ENCODE peak calls at places on chromosomes 12 and 14, in ten cellular contexts. R is GM10248, S is cardiac fibroblast, T is astrocyte of the cerebellum, B is fibroblast of pulmonary artery, K is astrocyte of the spinal cord, V is H1, O is osteocyte, A is right lobe of liver, Q is pancreas. P is an unnamed sample.

GRCh38 chr12:87678453-87678852 is 350.7 kb downstream of the C12orf50 start:
- DNase-seq in R (no peak), S (peak; percentile 66), T (no peak), B (peak; percentile 78), K (no peak), V (no peak), O (no peak), A (no peak), Q (no peak), P (no peak)

GRCh38 chr14:45947785-45948184 is 694.8 kb upstream of the MIS18BP1 start:
- DNase-seq in R (no peak), S (no peak), T (no peak), B (no peak), K (no peak), V (no peak), O (no peak), A (no peak), Q (no peak), P (no peak)

GRCh38 chr12:101963703-101964102 is 86.3 kb downstream of the DRAM1 start:
- DNase-seq in R (no peak), S (peak; percentile 12), T (no peak), B (no peak), K (no peak), V (no peak), O (no peak), A (no peak), Q (peak; percentile 66), P (no peak)

GRCh38 chr14:74391479-74391878 is 34.5 kb downstream of the SYNDIG1L start:
- DNase-seq in R (no peak), S (no peak), T (no peak), B (no peak), K (no peak), V (no peak), O (no peak), A (no peak), Q (no peak), P (no peak)

GRCh38 chr14:52272375-52272774 is 4.9 kb downstream of the PTGDR start:
- DNase-seq in R (peak; percentile 45), S (peak; percentile 57), T (no peak), B (peak; percentile 53), K (peak; percentile 14), V (peak; percentile 50), O (no peak), A (no peak), Q (no peak), P (no peak)

GRCh38 chr12:107759410-107759809 is 1.5 kb downstream of the PRDM4 start:
- DNase-seq in R (no peak), S (peak; percentile 63), T (peak; percentile 79), B (peak; percentile 74), K (peak; percentile 89), V (no peak), O (no peak), A (no peak), Q (no peak), P (no peak)

GRCh38 chr12:102652645-102653313 is 172.4 kb upstream of the IGF1 start:
- DNase-seq in R (no peak), S (no peak), T (no peak), B (no peak), K (no peak), V (no peak), O (no peak), A (no peak), Q (no peak), P (no peak)

GRCh38 chr12:71942259-71942658 is 3.6 kb downstream of the TPH2 start:
- DNase-seq in R (no peak), S (no peak), T (no peak), B (no peak), K (no peak), V (no peak), O (no peak), A (no peak), Q (no peak), P (no peak)

GRCh38 chr12:139585-139984 is 73.0 kb downstream of the IQSEC3 start:
- DNase-seq in R (no peak), S (peak; percentile 6), T (no peak), B (no peak), K (no peak), V (no peak), O (no peak), A (no peak), Q (no peak), P (no peak)

GRCh38 chr12:78726854-78727253 is 137.7 kb upstream of the SYT1 start:
- DNase-seq in R (no peak), S (no peak), T (no peak), B (no peak), K (no peak), V (no peak), O (no peak), A (no peak), Q (no peak), P (no peak)

GRCh38 chr12:59182191-59182590 is 261.9 kb upstream of the LRIG3 start:
- DNase-seq in R (peak; percentile 16), S (no peak), T (no peak), B (no peak), K (no peak), V (no peak), O (no peak), A (no peak), Q (no peak), P (no peak)

GRCh38 chr14:33805593-33805992 is 145.3 kb downstream of the EGLN3 start:
- DNase-seq in R (no peak), S (no peak), T (no peak), B (no peak), K (no peak), V (no peak), O (no peak), A (no peak), Q (no peak), P (no peak)

DNA sequence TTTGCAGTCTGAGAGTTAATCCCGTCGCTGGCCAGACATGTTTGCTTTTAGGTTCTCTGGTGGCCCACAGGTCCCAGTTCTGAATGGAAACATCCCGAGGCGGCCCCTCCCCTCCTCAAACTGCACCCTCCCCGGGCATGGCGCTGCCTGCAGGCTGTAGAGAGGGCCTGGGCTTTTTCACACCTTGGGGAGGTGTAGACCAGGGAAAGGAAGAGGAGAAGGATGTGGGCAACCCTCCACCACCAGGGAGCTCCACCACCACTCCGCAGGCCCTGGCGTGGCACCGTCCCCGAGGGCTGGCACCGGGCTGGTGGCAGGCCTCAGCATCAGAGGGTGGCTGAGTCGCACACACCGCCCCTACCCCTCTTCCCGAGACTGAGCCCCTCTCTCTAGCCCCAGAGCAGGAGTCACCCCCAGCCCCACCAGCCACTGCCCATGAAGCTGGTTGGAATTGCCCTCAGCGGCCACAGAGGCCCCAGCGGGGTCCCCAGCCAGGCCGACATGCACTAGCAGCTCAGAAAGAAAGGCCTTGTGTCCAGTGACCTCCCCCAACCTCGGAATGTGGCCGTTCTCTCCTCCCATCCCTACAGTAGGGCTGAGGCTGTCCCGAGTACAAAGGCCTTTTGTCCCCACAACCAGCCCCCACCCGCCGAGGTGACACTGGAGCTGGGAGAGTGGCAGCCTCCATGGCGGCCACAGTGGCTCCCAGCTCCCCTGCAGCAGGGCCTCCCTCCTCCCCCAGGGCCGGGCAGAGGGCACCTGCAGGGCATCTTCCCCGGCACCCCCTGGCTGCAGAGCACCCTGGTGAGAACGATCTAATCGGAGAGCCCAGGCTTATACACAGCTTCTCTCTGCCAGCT is 23.5 kb upstream of the INF2 start:
- DNase-seq in R (peak; percentile 65), S (no peak), T (no peak), B (no peak), K (no peak), V (no peak), O (peak; percentile 83), A (peak; percentile 53), Q (peak; percentile 82), P (peak; percentile 76)
- TF ChIP-seq CTCF in R (no peak), S (peak; percentile 41), T (peak; percentile 27), B (peak; percentile 18), K (peak; percentile 44), V (peak; percentile 52), O (peak; percentile 59), A (peak; percentile 42), Q (peak; percentile 7), P (peak; percentile 24)

GRCh38 chr14:106530423-106531107 is 1004.2 kb downstream of the TMEM121 start:
- DNase-seq in R (peak; percentile 25), S (no peak), T (no peak), B (no peak), K (no peak), V (no peak), O (no peak), A (no peak), Q (peak; percentile 36), P (no peak)
- TF ChIP-seq CTCF in R (peak; percentile 81), S (no peak), T (no peak), B (no peak), K (no peak), V (no peak), O (no peak), A (no peak), Q (no peak), P (peak; percentile 2)

GRCh38 chr14:76498976-76499375 is 123.0 kb downstream of the ESRRB start:
- DNase-seq in R (no peak), S (no peak), T (no peak), B (no peak), K (no peak), V (no peak), O (no peak), A (no peak), Q (no peak), P (peak; percentile 31)

GRCh38 chr14:76498536-76498935 is 122.6 kb downstream of the ESRRB start:
- DNase-seq in R (no peak), S (no peak), T (no peak), B (no peak), K (no peak), V (no peak), O (no peak), A (peak; percentile 37), Q (no peak), P (peak; percentile 33)

GRCh38 chr14:76495983-76496382 is 120.0 kb downstream of the ESRRB start:
- DNase-seq in R (no peak), S (no peak), T (no peak), B (no peak), K (no peak), V (no peak), O (no peak), A (peak; percentile 1), Q (no peak), P (no peak)

GRCh38 chr14:76499399-76499798 is 123.5 kb downstream of the ESRRB start:
- DNase-seq in R (no peak), S (no peak), T (no peak), B (no peak), K (no peak), V (no peak), O (no peak), A (peak; percentile 44), Q (no peak), P (peak; percentile 62)

GRCh38 chr14:76497550-76498484 is 121.9 kb downstream of the ESRRB start:
- DNase-seq in R (no peak), S (no peak), T (no peak), B (no peak), K (no peak), V (no peak), O (no peak), A (peak; percentile 31), Q (no peak), P (peak; percentile 29)
- TF ChIP-seq CTCF in R (no peak), S (no peak), T (no peak), B (no peak), K (no peak), V (peak; percentile 46), O (no peak), A (no peak), Q (no peak), P (no peak)

DNA sequence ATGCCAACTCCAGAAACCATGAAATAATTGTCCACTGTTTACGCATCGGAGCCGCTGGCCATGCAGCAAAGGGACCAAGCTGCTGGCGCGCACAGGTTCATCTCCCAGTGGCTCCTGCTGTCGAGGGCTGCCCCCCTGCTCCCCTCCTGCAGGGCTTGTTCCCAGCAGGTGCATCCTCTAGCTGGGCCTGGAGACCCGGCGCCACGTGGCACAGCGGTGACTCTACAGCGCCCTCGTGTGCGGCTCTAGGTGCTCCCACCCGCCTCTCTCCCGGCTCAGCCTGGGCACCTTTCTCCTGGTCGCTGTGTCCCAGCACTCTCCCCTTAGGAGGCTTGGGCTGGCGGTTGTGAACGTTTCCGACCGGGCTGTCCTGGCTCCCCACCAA is 37.5 kb upstream of the INF2 start:
- DNase-seq in R (no peak), S (no peak), T (no peak), B (no peak), K (no peak), V (no peak), O (no peak), A (no peak), Q (no peak), P (peak; percentile 48)
- TF ChIP-seq CTCF in R (no peak), S (no peak), T (no peak), B (no peak), K (no peak), V (peak; percentile 60), O (no peak), A (no peak), Q (no peak), P (no peak)

P was measured in kidney.